ENCODE peak calls at places on chromosomes 6 and 20, in six cellular contexts. Z is body of pancreas, M is fibroblast of lung, A is GM13977, J is IMR-90, V is brain microvascular endothelial cell. H is an unnamed sample.

GRCh38 chr20:44342240-44342639 is 5.4 kb downstream of the R3HDML start:
- DNase-seq in M (no peak), J (peak; percentile 8), A (no peak), V (no peak), Z (no peak), H (no peak)

GRCh38 chr20:16942702-16943101 is 194.5 kb downstream of the OTOR start:
- DNase-seq in J (peak; percentile 67), Z (no peak), A (no peak), V (no peak), M (peak; percentile 5), H (peak; percentile 36)

GRCh38 chr6:158737710-158738615 is 81.2 kb downstream of the EZR start:
- DNase-seq in A (no peak), V (peak; percentile 48), M (peak; percentile 32), Z (no peak), J (peak; percentile 65), H (peak; percentile 86)

GRCh38 chr6:85574932-85575598 is 18.6 kb downstream of the SNX14 start:
- DNase-seq in V (peak; percentile 81), M (peak; percentile 85), A (no peak), Z (no peak), J (peak; percentile 89), H (peak; percentile 56)

GRCh38 chr20:35317416-35317815 is 25.2 kb upstream of the FAM83C start:
- DNase-seq in J (peak; percentile 18), A (no peak), V (no peak), M (no peak), Z (no peak), H (no peak)

GRCh38 chr6:8082954-8083858 is 19.0 kb upstream of the BLOC1S5 start:
- DNase-seq in J (peak; percentile 96), V (peak; percentile 68), A (no peak), M (peak; percentile 84), Z (peak; percentile 54), H (peak; percentile 79)

GRCh38 chr6:101840100-101840499 is 446.6 kb downstream of the GRIK2 start:
- DNase-seq in M (no peak), V (no peak), A (no peak), J (no peak), Z (no peak), H (no peak)

GRCh38 chr20:19750907-19751636 is 7.0 kb upstream of the RIN2 start:
- DNase-seq in V (no peak), J (no peak), Z (no peak), M (no peak), A (peak; percentile 24), H (no peak)

GRCh38 chr6:43771858-43772570 is 2.0 kb downstream of the VEGFA start:
- DNase-seq in Z (peak; percentile 84), M (peak; percentile 44), V (peak; percentile 29), A (peak; percentile 83), J (no peak), H (peak; percentile 74)

GRCh38 chr6:28880894-28881780 is 42.6 kb downstream of the TRIM27 start:
- DNase-seq in V (peak; percentile 83), M (peak; percentile 80), A (peak; percentile 67), J (peak; percentile 75), Z (peak; percentile 62), H (peak; percentile 78)

GRCh38 chr20:50987493-50988210 is 29.0 kb downstream of the MOCS3 start:
- DNase-seq in Z (peak; percentile 81), A (peak; percentile 73), J (peak; percentile 90), M (peak; percentile 89), V (peak; percentile 89), H (peak; percentile 90)

GRCh38 chr20:54195483-54196472 is 12.1 kb upstream of the PFDN4 start:
- DNase-seq in V (no peak), M (no peak), Z (no peak), A (no peak), J (no peak), H (no peak)

GRCh38 chr20:49343246-49343645 is 65.4 kb upstream of the ZNFX1 start:
- DNase-seq in Z (no peak), A (no peak), J (no peak), V (no peak), M (no peak), H (peak; percentile 41)

GRCh38 chr20:7195704-7196103 is 428.2 kb downstream of the BMP2 start:
- DNase-seq in V (peak; percentile 85), A (no peak), M (peak; percentile 30), J (no peak), Z (no peak), H (peak; percentile 95)

GRCh38 chr6:111105578-111105977 is 18.3 kb downstream of the SLC16A10 start:
- DNase-seq in A (no peak), Z (peak; percentile 88), M (peak; percentile 27), J (peak; percentile 31), V (no peak), H (peak; percentile 86)

GRCh38 chr6:33208089-33208967 is at the start of gene RING1:
- DNase-seq in A (peak; percentile 97), V (peak; percentile 61), M (peak; percentile 71), J (peak; percentile 67), Z (peak; percentile 87), H (peak; percentile 52)
- TF ChIP-seq CTCF in A (no peak), V (no peak), M (no peak), J (no peak), Z (no peak), H (no peak)

GRCh38 chr20:9884061-9884460 is 45.2 kb upstream of the PAK5 start:
- DNase-seq in Z (no peak), M (no peak), J (no peak), V (no peak), A (no peak), H (peak; percentile 13)
- TF ChIP-seq CTCF in Z (no peak), M (peak; percentile 9), J (no peak), V (peak; percentile 17), A (no peak), H (no peak)

GRCh38 chr6:2695464-2696095 is 55.1 kb downstream of the MYLK4 start:
- DNase-seq in A (peak; percentile 59), M (peak; percentile 74), V (no peak), J (peak; percentile 57), Z (no peak), H (peak; percentile 43)
- TF ChIP-seq CTCF in A (peak; percentile 38), M (peak; percentile 45), V (peak; percentile 24), J (peak; percentile 63), Z (no peak), H (peak; percentile 64)

GRCh38 chr20:39993737-39994136 is 695.3 kb downstream of the MAFB start:
- DNase-seq in M (no peak), Z (peak; percentile 26), J (no peak), V (no peak), A (no peak), H (no peak)
- TF ChIP-seq CTCF in M (no peak), Z (no peak), J (no peak), V (no peak), A (no peak), H (no peak)

GRCh38 chr20:22768266-22768665 is 183.9 kb upstream of the FOXA2 start:
- DNase-seq in V (no peak), A (no peak), M (no peak), Z (no peak), J (no peak), H (no peak)
- TF ChIP-seq CTCF in V (no peak), A (no peak), M (no peak), Z (no peak), J (no peak), H (no peak)

GRCh38 chr6:27810768-27811298 is 101.4 kb downstream of the OR2B2 start:
- DNase-seq in A (no peak), V (no peak), J (no peak), M (no peak), Z (no peak), H (no peak)

GRCh38 chr6:27811383-27811782 is 100.8 kb downstream of the OR2B2 start:
- DNase-seq in J (no peak), V (no peak), M (no peak), Z (no peak), A (no peak), H (no peak)

GRCh38 chr6:27812078-27812804 is 100.0 kb downstream of the OR2B2 start:
- DNase-seq in J (no peak), M (no peak), Z (no peak), V (no peak), A (no peak), H (no peak)

GRCh38 chr6:27809067-27809938 is 102.9 kb downstream of the OR2B2 start:
- DNase-seq in Z (no peak), M (no peak), V (no peak), A (no peak), J (no peak), H (no peak)

DNA sequence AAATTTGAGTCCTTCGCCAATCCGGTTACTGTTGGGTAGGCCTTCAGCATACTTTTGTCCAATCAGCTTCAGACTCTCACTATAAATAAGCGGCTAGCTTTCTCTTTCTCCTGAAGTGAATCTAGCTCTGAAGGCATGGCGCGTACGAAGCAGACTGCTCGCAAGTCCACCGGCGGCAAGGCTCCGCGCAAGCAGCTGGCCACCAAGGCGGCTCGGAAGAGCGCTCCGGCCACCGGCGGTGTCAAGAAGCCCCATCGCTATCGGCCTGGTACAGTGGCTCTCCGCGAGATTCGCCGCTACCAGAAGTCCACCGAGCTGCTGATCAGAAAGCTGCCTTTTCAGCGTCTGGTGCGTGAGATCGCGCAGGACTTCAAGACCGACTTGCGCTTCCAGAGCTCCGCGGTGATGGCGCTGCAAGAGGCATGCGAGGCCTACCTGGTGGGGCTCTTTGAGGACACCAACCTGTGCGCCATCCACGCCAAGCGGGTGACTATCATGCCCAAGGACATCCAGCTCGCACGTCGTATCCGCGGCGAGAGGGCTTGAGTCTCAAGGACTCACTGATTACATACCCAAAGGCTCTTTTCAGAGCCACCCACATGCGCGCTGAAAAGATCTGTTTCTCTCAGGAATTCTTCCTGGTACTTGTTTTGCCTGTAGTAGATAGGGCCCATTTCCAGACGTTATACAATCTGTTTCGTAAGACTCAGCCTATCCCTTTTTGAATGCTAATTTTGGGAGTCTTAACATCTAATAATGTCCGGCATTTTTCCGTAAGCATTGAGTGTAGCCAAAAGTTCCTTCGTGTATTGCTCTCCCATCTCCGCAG is 102.0 kb downstream of the OR2B2 start:
- DNase-seq in Z (peak; percentile 68), V (peak; percentile 91), J (peak; percentile 98), M (peak; percentile 99), A (peak; percentile 79), H (peak; percentile 96)
- TF ChIP-seq CTCF in Z (no peak), V (peak; percentile 36), J (peak; percentile 16), M (peak; percentile 16), A (peak; percentile 34), H (no peak)

GRCh38 chr6:75368151-75368779 is 83.7 kb upstream of the TMEM30A start:
- DNase-seq in A (no peak), J (peak; percentile 22), M (no peak), V (no peak), Z (peak; percentile 58), H (peak; percentile 62)
- TF ChIP-seq CTCF in A (peak; percentile 56), J (peak; percentile 43), M (peak; percentile 26), V (peak; percentile 72), Z (peak; percentile 26), H (peak; percentile 31)

DNA sequence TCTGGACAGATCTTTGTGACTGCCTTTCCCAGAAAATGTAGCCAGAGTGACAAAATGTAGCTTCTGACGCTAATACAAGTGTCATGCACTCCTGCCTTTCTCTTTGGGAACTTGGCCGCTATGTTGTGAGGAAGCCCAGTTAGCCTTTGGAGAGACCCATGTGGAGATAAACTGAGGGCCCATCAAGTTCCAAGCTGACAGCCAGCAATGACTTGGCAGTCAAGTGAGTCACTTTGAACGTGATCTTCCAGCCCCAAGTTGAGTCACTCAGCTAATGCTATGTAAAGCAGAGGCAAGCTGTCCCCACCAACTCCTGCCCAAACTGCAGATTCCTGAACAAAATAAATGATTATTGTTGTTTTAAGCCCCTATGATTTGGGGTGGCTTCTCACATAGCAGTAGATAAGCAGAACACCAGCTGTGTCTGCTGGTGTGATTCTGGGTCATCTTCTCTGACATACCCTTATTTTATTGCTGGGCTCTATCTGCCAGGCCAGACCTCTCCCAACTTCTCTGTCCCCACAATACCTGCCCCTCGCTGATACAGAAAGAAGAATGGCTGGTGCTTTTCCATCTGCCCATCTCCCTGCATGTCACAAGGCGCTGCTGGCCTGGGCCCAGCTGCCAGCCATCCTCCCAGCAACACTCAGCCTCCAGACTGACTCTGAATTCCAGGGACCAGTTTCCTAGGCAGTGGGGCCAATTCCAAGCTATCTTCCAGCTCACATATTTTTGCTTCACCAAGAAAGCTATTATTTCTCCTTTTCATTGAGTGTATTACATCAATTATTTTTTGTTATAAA is 274.8 kb downstream of the LRFN2 start:
- DNase-seq in J (peak; percentile 3), M (no peak), V (peak; percentile 6), A (no peak), Z (no peak), H (peak; percentile 6)
- TF ChIP-seq CTCF in J (no peak), M (no peak), V (no peak), A (no peak), Z (no peak), H (no peak)

H was measured in MCF 10A.